ENCODE peak calls at places on chromosomes 7 and 10, in seven cellular contexts. N is spleen, L is suprapubic skin, X is IMR-90, K is uterus, V is lower leg skin, W is GM12878. Q is an unnamed sample.

GRCh38 chr10:488081-488932 is 201.2 kb downstream of the DIP2C start:
- DNase-seq in L (no peak), X (no peak), N (peak; percentile 56), V (peak; percentile 49), K (no peak), W (no peak), Q (no peak)

GRCh38 chr10:114350751-114351150 is 53.6 kb downstream of the AFAP1L2 start:
- DNase-seq in W (no peak), N (no peak), V (no peak), K (no peak), X (no peak), L (no peak), Q (no peak)

GRCh38 chr7:131249003-131249402 is 78.7 kb upstream of the MKLN1 start:
- DNase-seq in X (peak; percentile 99), N (no peak), V (peak; percentile 86), K (peak; percentile 49), L (peak; percentile 83), W (no peak), Q (no peak)

GRCh38 chr7:954330-955238 is at the start of gene ADAP1:
- DNase-seq in V (peak; percentile 83), K (no peak), W (no peak), X (peak; percentile 47), N (peak; percentile 92), L (no peak), Q (peak; percentile 48)

GRCh38 chr7:30226593-30227268 is 57.7 kb upstream of the ZNRF2 start:
- DNase-seq in W (no peak), K (no peak), L (no peak), V (no peak), X (no peak), N (no peak), Q (peak; percentile 11)

GRCh38 chr10:63760034-63760707 is 239.0 kb downstream of the REEP3 start:
- DNase-seq in K (no peak), V (no peak), W (no peak), L (no peak), X (no peak), N (no peak), Q (no peak)

GRCh38 chr7:50567715-50568261 is 2.6 kb upstream of the DDC start:
- DNase-seq in V (no peak), L (no peak), X (no peak), W (no peak), K (no peak), N (no peak), Q (no peak)

GRCh38 chr10:79184141-79184625 is 115.4 kb downstream of the ZMIZ1 start:
- DNase-seq in L (no peak), K (no peak), V (no peak), X (peak; percentile 84), N (no peak), W (no peak), Q (no peak)

GRCh38 chr10:63865210-63865609 is 344.0 kb downstream of the REEP3 start:
- DNase-seq in W (no peak), X (no peak), N (no peak), V (no peak), L (no peak), K (no peak), Q (no peak)

GRCh38 chr7:83060218-83060617 is 102.5 kb downstream of the PCLO start:
- DNase-seq in V (no peak), X (no peak), L (no peak), W (no peak), K (no peak), N (no peak), Q (no peak)

GRCh38 chr7:17211307-17211836 is 87.1 kb upstream of the AHR start:
- DNase-seq in L (no peak), N (no peak), V (no peak), W (no peak), K (no peak), X (no peak), Q (no peak)

GRCh38 chr10:88651131-88651541 is 13.1 kb upstream of the LIPF start:
- DNase-seq in K (no peak), L (no peak), N (no peak), X (peak; percentile 94), W (no peak), V (no peak), Q (peak; percentile 6)

GRCh38 chr10:34613491-34613890 is 201.6 kb downstream of the PARD3 start:
- DNase-seq in W (no peak), L (no peak), V (no peak), N (no peak), K (no peak), X (no peak), Q (no peak)

GRCh38 chr10:22670796-22671195 is 43.6 kb downstream of the PIP4K2A start:
- DNase-seq in N (no peak), L (no peak), X (peak; percentile 33), W (no peak), V (no peak), K (no peak), Q (no peak)

GRCh38 chr7:29858080-29858951 is 52.0 kb downstream of the WIPF3 start:
- DNase-seq in X (no peak), L (no peak), K (no peak), W (no peak), N (no peak), V (no peak), Q (no peak)

GRCh38 chr7:32679192-32679591 is 183.9 kb downstream of the AVL9 start:
- DNase-seq in X (no peak), W (no peak), L (no peak), V (no peak), N (no peak), K (no peak), Q (no peak)

GRCh38 chr7:17769918-17770317 is 170.4 kb downstream of the SNX13 start:
- DNase-seq in X (peak; percentile 75), K (peak; percentile 31), N (peak; percentile 63), L (no peak), W (no peak), V (peak; percentile 87), Q (peak; percentile 80)

GRCh38 chr7:36036590-36036989 is 116.5 kb upstream of the EEPD1 start:
- DNase-seq in L (no peak), N (no peak), W (no peak), V (peak; percentile 79), K (no peak), X (no peak), Q (no peak)

GRCh38 chr7:102331536-102332275 is 24.5 kb downstream of the SPDYE6 start:
- DNase-seq in X (no peak), K (no peak), V (no peak), L (no peak), W (no peak), N (no peak), Q (no peak)

GRCh38 chr10:72692897-72693598 is 1.1 kb downstream of the MCU start:
- DNase-seq in W (no peak), V (no peak), N (no peak), X (peak; percentile 18), K (no peak), L (no peak), Q (peak; percentile 55)

GRCh38 chr10:72691470-72692056 is 380 bp upstream of the MCU start:
- DNase-seq in V (no peak), L (no peak), W (peak; percentile 73), N (no peak), K (no peak), X (peak; percentile 93), Q (no peak)

GRCh38 chr10:72690071-72690755 is 1.7 kb upstream of the MCU start:
- DNase-seq in K (no peak), W (no peak), V (no peak), X (no peak), L (no peak), N (no peak), Q (peak; percentile 24)

GRCh38 chr10:72693599-72693915 is 1.6 kb downstream of the MCU start:
- DNase-seq in N (no peak), L (no peak), V (no peak), W (no peak), K (no peak), X (no peak), Q (no peak)

DNA sequence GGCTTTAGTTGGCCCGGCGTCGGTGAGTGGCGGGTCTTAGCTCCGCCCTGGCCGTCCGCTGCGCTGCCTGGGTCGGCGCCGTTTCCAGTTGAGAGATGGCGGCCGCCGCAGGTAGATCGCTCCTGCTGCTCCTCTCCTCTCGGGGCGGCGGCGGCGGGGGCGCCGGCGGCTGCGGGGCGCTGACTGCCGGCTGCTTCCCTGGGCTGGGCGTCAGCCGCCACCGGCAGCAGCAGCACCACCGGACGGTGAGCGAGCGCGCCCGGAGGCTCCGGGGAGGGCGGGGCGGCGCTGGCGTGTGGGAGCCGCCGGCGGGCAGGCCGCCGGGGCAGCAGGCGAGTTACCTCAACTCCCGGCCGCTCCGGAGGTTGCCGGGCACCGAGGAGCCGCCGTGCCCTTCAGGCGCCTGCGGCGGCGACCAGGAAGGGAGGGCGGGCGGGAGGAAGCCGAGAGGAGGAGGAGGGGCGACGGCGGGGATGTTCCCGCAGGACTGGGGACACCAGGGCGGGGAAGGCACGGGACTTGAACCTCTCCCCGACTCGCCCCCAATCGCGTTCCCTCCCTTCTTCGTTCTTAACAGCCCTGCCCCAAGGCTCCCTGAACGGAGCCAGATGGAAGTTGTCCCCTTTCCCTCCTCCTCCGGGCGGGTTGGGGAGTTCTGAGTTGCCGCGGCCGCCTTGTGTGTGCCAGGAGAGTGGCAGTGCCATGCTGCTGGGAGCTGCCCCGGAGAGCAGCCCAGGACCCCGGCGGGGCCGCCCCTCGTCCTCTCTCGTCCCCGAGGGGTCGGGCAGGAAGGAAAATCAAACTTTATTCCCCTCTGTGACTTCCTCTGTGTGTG is at the start of gene MCU:
- DNase-seq in N (peak; percentile 98), V (peak; percentile 99), W (no peak), K (peak; percentile 95), X (peak; percentile 37), L (peak; percentile 96), Q (peak; percentile 94)
- TF ChIP-seq POLR2A in N (no peak), V (no peak), W (peak; percentile 86), K (peak; percentile 98), X (peak; percentile 60), L (no peak), Q (peak; percentile 85)

GRCh38 chr10:15859865-15860691 is at the start of gene MINDY3:
- DNase-seq in W (peak; percentile 26), N (peak; percentile 94), L (peak; percentile 85), V (peak; percentile 94), X (peak; percentile 74), K (peak; percentile 82), Q (peak; percentile 91)
- TF ChIP-seq POLR2A in W (peak; percentile 76), N (no peak), L (no peak), V (no peak), X (no peak), K (no peak), Q (peak; percentile 86)

DNA sequence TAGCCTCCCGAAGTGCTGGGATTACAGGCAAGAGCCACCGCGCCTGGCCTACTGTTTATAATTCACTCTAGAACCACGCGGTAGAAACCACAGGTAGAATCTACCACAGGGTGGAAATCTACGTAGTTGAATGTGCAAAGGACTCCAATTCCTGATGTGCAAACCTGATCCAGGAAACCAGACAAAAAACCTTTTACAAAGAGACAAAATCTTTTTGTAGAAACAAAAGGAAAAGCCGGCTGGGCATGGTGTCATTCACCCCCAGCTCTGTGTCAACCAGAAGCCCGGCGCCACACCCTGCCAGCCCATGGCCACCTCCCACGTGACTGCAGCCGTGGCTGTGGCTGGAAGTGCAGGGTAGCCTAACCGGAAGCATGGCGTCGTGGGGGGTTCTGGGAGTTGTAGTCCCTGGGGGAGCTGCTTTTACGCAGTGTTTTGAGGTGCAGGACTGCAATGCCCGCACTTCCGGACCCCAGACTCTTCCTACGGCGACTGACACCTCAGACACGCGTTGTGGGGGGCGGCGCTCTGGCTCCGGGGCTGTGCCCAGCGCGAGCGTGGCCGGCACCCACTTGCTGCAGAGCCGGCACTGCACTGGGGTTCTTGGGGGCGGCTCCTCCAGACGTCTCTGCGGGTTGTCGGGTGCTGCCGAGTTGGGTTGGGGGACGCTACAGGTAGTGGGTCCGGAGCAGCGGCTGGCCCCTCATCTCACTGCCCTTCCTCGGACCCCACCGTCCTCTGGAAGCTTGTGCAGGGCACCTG is 41.5 kb upstream of the RNF216 start:
- DNase-seq in K (peak; percentile 91), W (peak; percentile 77), X (peak; percentile 85), L (peak; percentile 99), V (peak; percentile 99), N (peak; percentile 100), Q (peak; percentile 95)
- TF ChIP-seq POLR2A in K (peak; percentile 36), W (peak; percentile 70), X (no peak), L (no peak), V (no peak), N (no peak), Q (peak; percentile 46)

GRCh38 chr7:44636041-44636580 is 29.7 kb downstream of the OGDH start:
- DNase-seq in W (no peak), V (no peak), K (no peak), N (no peak), X (no peak), L (peak; percentile 72), Q (peak; percentile 50)
- TF ChIP-seq POLR2A in W (no peak), V (no peak), K (no peak), N (no peak), X (no peak), L (no peak), Q (peak; percentile 43)